ENCODE peak calls at places on chromosomes 11 and 22, in six cellular contexts. One of them, this sample, is unnamed. For H3K36me3, the result is how much of the 10 kb centered on the place peaks cover.

GRCh38 chr11:44861829-44862545 is 88.7 kb downstream of the TP53I11 start:
- DNase-seq in lower lobe of right lung: peak
- DNase-seq in SK-N-SH: no peak
- DNase-seq in IMR-90: peak
- DNase-seq in prostate gland: no peak
- DNase-seq in naive thymus-derived CD4-positive, alpha-beta T cell: peak
- DNase-seq in this sample: no peak

GRCh38 chr11:120390585-120390922 is 54.3 kb downstream of the ARHGEF12 start:
- DNase-seq in naive thymus-derived CD4-positive, alpha-beta T cell: no peak
- DNase-seq in lower lobe of right lung: no peak
- DNase-seq in SK-N-SH: no peak
- DNase-seq in prostate gland: no peak
- DNase-seq in IMR-90: no peak
- DNase-seq in this sample: no peak

GRCh38 chr11:3121931-3122774 is 43.0 kb downstream of the OSBPL5 start:
- DNase-seq in SK-N-SH: peak
- DNase-seq in lower lobe of right lung: peak
- DNase-seq in prostate gland: no peak
- DNase-seq in naive thymus-derived CD4-positive, alpha-beta T cell: no peak
- DNase-seq in IMR-90: no peak
- DNase-seq in this sample: peak

GRCh38 chr11:24820541-24820940 is 323.7 kb downstream of the LUZP2 start:
- DNase-seq in SK-N-SH: no peak
- DNase-seq in lower lobe of right lung: no peak
- DNase-seq in naive thymus-derived CD4-positive, alpha-beta T cell: no peak
- DNase-seq in prostate gland: no peak
- DNase-seq in IMR-90: peak
- DNase-seq in this sample: no peak

GRCh38 chr11:82174610-82175009 is 559.1 kb downstream of the FAM181B start:
- DNase-seq in IMR-90: no peak
- DNase-seq in naive thymus-derived CD4-positive, alpha-beta T cell: no peak
- DNase-seq in lower lobe of right lung: no peak
- DNase-seq in SK-N-SH: no peak
- DNase-seq in prostate gland: no peak
- DNase-seq in this sample: no peak

GRCh38 chr11:130217133-130217631 is 57.6 kb downstream of the ST14 start:
- DNase-seq in lower lobe of right lung: peak
- DNase-seq in IMR-90: no peak
- DNase-seq in SK-N-SH: no peak
- DNase-seq in prostate gland: no peak
- DNase-seq in naive thymus-derived CD4-positive, alpha-beta T cell: no peak
- DNase-seq in this sample: no peak

GRCh38 chr11:112289588-112290461 is 29.2 kb upstream of the PLET1 start:
- DNase-seq in prostate gland: peak
- DNase-seq in lower lobe of right lung: peak
- DNase-seq in naive thymus-derived CD4-positive, alpha-beta T cell: peak
- DNase-seq in SK-N-SH: peak
- DNase-seq in IMR-90: peak
- DNase-seq in this sample: peak

GRCh38 chr22:45226681-45227186 is 14.0 kb downstream of the KIAA0930 start:
- DNase-seq in IMR-90: no peak
- DNase-seq in prostate gland: no peak
- DNase-seq in naive thymus-derived CD4-positive, alpha-beta T cell: no peak
- DNase-seq in lower lobe of right lung: peak
- DNase-seq in SK-N-SH: no peak
- DNase-seq in this sample: no peak

GRCh38 chr22:27662359-27663030 is 139.1 kb downstream of the MN1 start:
- DNase-seq in prostate gland: no peak
- DNase-seq in SK-N-SH: peak
- DNase-seq in naive thymus-derived CD4-positive, alpha-beta T cell: no peak
- DNase-seq in lower lobe of right lung: no peak
- DNase-seq in IMR-90: no peak
- DNase-seq in this sample: no peak

GRCh38 chr11:11708256-11708655 is 86.5 kb upstream of the GALNT18 start:
- DNase-seq in prostate gland: no peak
- DNase-seq in SK-N-SH: no peak
- DNase-seq in naive thymus-derived CD4-positive, alpha-beta T cell: no peak
- DNase-seq in IMR-90: no peak
- DNase-seq in lower lobe of right lung: no peak
- DNase-seq in this sample: no peak

GRCh38 chr11:33027846-33028536 is 11.4 kb upstream of the TCP11L1 start:
- DNase-seq in naive thymus-derived CD4-positive, alpha-beta T cell: no peak
- DNase-seq in lower lobe of right lung: no peak
- DNase-seq in SK-N-SH: no peak
- DNase-seq in prostate gland: no peak
- DNase-seq in IMR-90: peak
- DNase-seq in this sample: no peak

GRCh38 chr11:66292543-66293332 is 1.0 kb downstream of the TMEM151A start:
- DNase-seq in prostate gland: no peak
- DNase-seq in lower lobe of right lung: no peak
- DNase-seq in IMR-90: no peak
- DNase-seq in SK-N-SH: no peak
- DNase-seq in naive thymus-derived CD4-positive, alpha-beta T cell: no peak
- DNase-seq in this sample: no peak

GRCh38 chr11:72580648-72580950 is 93.6 kb downstream of the PDE2A start:
- DNase-seq in prostate gland: no peak
- DNase-seq in SK-N-SH: no peak
- DNase-seq in naive thymus-derived CD4-positive, alpha-beta T cell: no peak
- DNase-seq in lower lobe of right lung: no peak
- DNase-seq in IMR-90: no peak
- DNase-seq in this sample: no peak

GRCh38 chr11:85602551-85603218 is 24.5 kb downstream of the DLG2 start:
- DNase-seq in prostate gland: no peak
- DNase-seq in IMR-90: peak
- DNase-seq in lower lobe of right lung: no peak
- DNase-seq in naive thymus-derived CD4-positive, alpha-beta T cell: no peak
- DNase-seq in SK-N-SH: no peak
- DNase-seq in this sample: no peak

GRCh38 chr11:105035262-105035620 is 297 bp upstream of the CASP1 start:
- DNase-seq in lower lobe of right lung: no peak
- DNase-seq in naive thymus-derived CD4-positive, alpha-beta T cell: no peak
- DNase-seq in IMR-90: no peak
- DNase-seq in prostate gland: no peak
- DNase-seq in SK-N-SH: no peak
- DNase-seq in this sample: no peak

GRCh38 chr11:69563306-69563705 is 77.7 kb upstream of the CCND1 start:
- DNase-seq in prostate gland: no peak
- DNase-seq in naive thymus-derived CD4-positive, alpha-beta T cell: no peak
- DNase-seq in IMR-90: no peak
- DNase-seq in SK-N-SH: no peak
- DNase-seq in lower lobe of right lung: no peak
- DNase-seq in this sample: no peak

GRCh38 chr22:31917227-31917921 is 27.0 kb upstream of the YWHAH start:
- DNase-seq in lower lobe of right lung: peak
- DNase-seq in naive thymus-derived CD4-positive, alpha-beta T cell: no peak
- DNase-seq in IMR-90: no peak
- DNase-seq in prostate gland: no peak
- DNase-seq in SK-N-SH: no peak
- DNase-seq in this sample: peak

GRCh38 chr11:68043349-68044144 is 4.7 kb downstream of the TCIRG1 start:
- DNase-seq in lower lobe of right lung: no peak
- DNase-seq in naive thymus-derived CD4-positive, alpha-beta T cell: no peak
- DNase-seq in IMR-90: peak
- DNase-seq in SK-N-SH: peak
- DNase-seq in prostate gland: no peak
- DNase-seq in this sample: no peak

GRCh38 chr11:94879006-94879405 is 94.3 kb downstream of the CWC15 start:
- DNase-seq in SK-N-SH: peak
- DNase-seq in prostate gland: no peak
- DNase-seq in IMR-90: no peak
- DNase-seq in naive thymus-derived CD4-positive, alpha-beta T cell: no peak
- DNase-seq in lower lobe of right lung: no peak
- DNase-seq in this sample: no peak

GRCh38 chr11:111776398-111777093 is 10.4 kb upstream of the PPP2R1B start:
- DNase-seq in prostate gland: no peak
- DNase-seq in naive thymus-derived CD4-positive, alpha-beta T cell: no peak
- DNase-seq in IMR-90: no peak
- DNase-seq in SK-N-SH: no peak
- DNase-seq in lower lobe of right lung: no peak
- DNase-seq in this sample: no peak

GRCh38 chr11:2789331-2789730 is 89.5 kb upstream of the KCNQ1OT1 start:
- DNase-seq in IMR-90: no peak
- DNase-seq in prostate gland: peak
- DNase-seq in lower lobe of right lung: peak
- DNase-seq in SK-N-SH: no peak
- DNase-seq in naive thymus-derived CD4-positive, alpha-beta T cell: no peak
- DNase-seq in this sample: peak

GRCh38 chr11:27362032-27362431 is 983 bp downstream of the CCDC34 start:
- DNase-seq in prostate gland: no peak
- DNase-seq in SK-N-SH: no peak
- DNase-seq in lower lobe of right lung: no peak
- DNase-seq in IMR-90: no peak
- DNase-seq in naive thymus-derived CD4-positive, alpha-beta T cell: no peak
- DNase-seq in this sample: no peak

GRCh38 chr11:64118871-64119495 is 46.9 kb downstream of the MACROD1 start:
- DNase-seq in SK-N-SH: no peak
- DNase-seq in prostate gland: no peak
- DNase-seq in lower lobe of right lung: no peak
- DNase-seq in IMR-90: no peak
- DNase-seq in naive thymus-derived CD4-positive, alpha-beta T cell: no peak
- DNase-seq in this sample: no peak

GRCh38 chr11:46618789-46619188 is 1.4 kb downstream of the ATG13 start:
- DNase-seq in naive thymus-derived CD4-positive, alpha-beta T cell: no peak
- DNase-seq in SK-N-SH: no peak
- DNase-seq in IMR-90: no peak
- DNase-seq in lower lobe of right lung: no peak
- DNase-seq in prostate gland: no peak
- DNase-seq in this sample: no peak

GRCh38 chr11:70865356-70865755 is 387.0 kb downstream of the SHANK2 start:
- DNase-seq in SK-N-SH: no peak
- DNase-seq in prostate gland: no peak
- DNase-seq in lower lobe of right lung: no peak
- DNase-seq in naive thymus-derived CD4-positive, alpha-beta T cell: no peak
- DNase-seq in IMR-90: no peak
- DNase-seq in this sample: no peak

GRCh38 chr22:23012081-23012622 is 58.2 kb upstream of the GNAZ start:
- DNase-seq in prostate gland: no peak
- DNase-seq in naive thymus-derived CD4-positive, alpha-beta T cell: peak
- DNase-seq in lower lobe of right lung: no peak
- DNase-seq in SK-N-SH: no peak
- DNase-seq in IMR-90: no peak
- DNase-seq in this sample: no peak

GRCh38 chr11:122202951-122203456 is 87.0 kb upstream of the BLID start:
- DNase-seq in naive thymus-derived CD4-positive, alpha-beta T cell: peak
- DNase-seq in SK-N-SH: peak
- DNase-seq in IMR-90: peak
- DNase-seq in prostate gland: peak
- DNase-seq in lower lobe of right lung: peak
- DNase-seq in this sample: peak
- H3K27ac ChIP-seq in naive thymus-derived CD4-positive, alpha-beta T cell: no peak
- H3K27ac ChIP-seq in SK-N-SH: peak
- H3K27ac ChIP-seq in IMR-90: peak
- H3K27ac ChIP-seq in prostate gland: peak
- H3K27ac ChIP-seq in lower lobe of right lung: peak
- H3K27ac ChIP-seq in this sample: no peak

DNA sequence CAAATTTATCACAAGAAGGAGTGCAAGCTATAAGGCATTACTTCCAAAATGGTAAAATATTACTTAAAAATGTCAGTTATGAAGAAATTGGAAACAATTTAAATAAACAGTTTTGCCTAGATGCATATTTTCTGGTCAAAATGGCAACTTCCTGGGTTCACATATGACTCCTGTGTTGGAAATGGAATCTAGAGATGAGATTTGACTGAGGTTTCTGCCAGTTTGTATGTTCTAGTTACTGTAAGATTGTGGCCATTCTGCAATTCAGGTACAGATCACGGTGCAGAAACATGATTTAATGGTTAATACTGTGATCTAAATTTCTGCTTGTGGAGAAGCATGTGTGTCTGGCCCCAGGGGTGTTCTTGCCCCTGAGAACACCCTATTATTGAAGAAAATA is 3.4 kb upstream of the OR4C6 start:
- DNase-seq in SK-N-SH: no peak
- DNase-seq in prostate gland: no peak
- DNase-seq in naive thymus-derived CD4-positive, alpha-beta T cell: no peak
- DNase-seq in lower lobe of right lung: no peak
- DNase-seq in IMR-90: no peak
- DNase-seq in this sample: no peak
- H3K36me3 ChIP-seq in SK-N-SH: under half
- H3K36me3 ChIP-seq in prostate gland: under half
- H3K36me3 ChIP-seq in naive thymus-derived CD4-positive, alpha-beta T cell: under half
- H3K36me3 ChIP-seq in lower lobe of right lung: under half
- H3K36me3 ChIP-seq in IMR-90: under half
- H3K36me3 ChIP-seq in this sample: under half

DNA sequence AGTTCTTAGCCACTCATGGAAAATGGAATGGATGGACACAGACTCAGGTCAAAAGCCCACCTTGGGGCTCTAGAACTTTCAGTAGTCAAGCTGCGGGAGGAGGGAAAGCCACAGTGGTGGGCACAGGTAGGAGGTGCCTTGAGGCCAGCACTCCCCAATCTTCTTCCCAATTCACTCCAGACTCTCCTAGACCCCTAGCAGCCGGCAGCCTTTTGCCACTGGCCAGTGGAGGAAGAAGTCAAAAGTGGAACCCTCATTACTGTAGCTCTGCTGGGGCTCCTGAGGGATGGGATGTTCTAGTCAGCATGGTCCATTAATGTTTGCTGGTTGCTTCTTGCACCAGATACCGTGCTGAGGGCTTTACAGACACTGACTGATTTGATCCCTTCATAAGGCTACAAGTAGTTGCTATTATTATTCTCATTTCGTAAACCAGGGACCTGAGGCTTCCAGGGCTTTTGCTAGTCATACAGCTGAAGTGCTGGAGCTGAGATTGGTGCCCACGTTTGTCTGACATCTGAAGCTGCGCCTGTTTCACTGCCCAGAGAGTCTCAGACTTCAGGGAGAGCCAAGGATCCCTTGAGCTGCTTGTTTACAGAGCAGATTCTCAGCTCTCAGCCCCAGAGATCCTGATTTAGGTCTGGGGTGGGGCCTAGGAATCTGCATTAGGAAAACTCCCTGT is 1.1 kb downstream of the UCP3 start:
- DNase-seq in IMR-90: no peak
- DNase-seq in lower lobe of right lung: no peak
- DNase-seq in naive thymus-derived CD4-positive, alpha-beta T cell: no peak
- DNase-seq in SK-N-SH: no peak
- DNase-seq in prostate gland: no peak
- DNase-seq in this sample: no peak
- H3K27ac ChIP-seq in IMR-90: no peak
- H3K27ac ChIP-seq in lower lobe of right lung: no peak
- H3K27ac ChIP-seq in naive thymus-derived CD4-positive, alpha-beta T cell: peak
- H3K27ac ChIP-seq in SK-N-SH: no peak
- H3K27ac ChIP-seq in prostate gland: no peak
- H3K27ac ChIP-seq in this sample: no peak

GRCh38 chr22:37176464-37177061 is 11.5 kb downstream of the C1QTNF6 start:
- DNase-seq in lower lobe of right lung: peak
- DNase-seq in SK-N-SH: peak
- DNase-seq in prostate gland: peak
- DNase-seq in IMR-90: peak
- DNase-seq in naive thymus-derived CD4-positive, alpha-beta T cell: no peak
- DNase-seq in this sample: peak

GRCh38 chr22:37178350-37179125 is 9.5 kb downstream of the C1QTNF6 start:
- DNase-seq in IMR-90: no peak
- DNase-seq in prostate gland: no peak
- DNase-seq in SK-N-SH: no peak
- DNase-seq in lower lobe of right lung: peak
- DNase-seq in naive thymus-derived CD4-positive, alpha-beta T cell: no peak
- DNase-seq in this sample: peak

GRCh38 chr22:37175414-37176144 is 12.5 kb downstream of the C1QTNF6 start:
- DNase-seq in prostate gland: no peak
- DNase-seq in IMR-90: no peak
- DNase-seq in naive thymus-derived CD4-positive, alpha-beta T cell: no peak
- DNase-seq in SK-N-SH: peak
- DNase-seq in lower lobe of right lung: peak
- DNase-seq in this sample: peak

GRCh38 chr22:37177755-37178154 is 10.3 kb downstream of the C1QTNF6 start:
- DNase-seq in SK-N-SH: no peak
- DNase-seq in IMR-90: no peak
- DNase-seq in lower lobe of right lung: no peak
- DNase-seq in prostate gland: no peak
- DNase-seq in naive thymus-derived CD4-positive, alpha-beta T cell: no peak
- DNase-seq in this sample: no peak

GRCh38 chr22:37177221-37177620 is 10.8 kb downstream of the C1QTNF6 start:
- DNase-seq in prostate gland: no peak
- DNase-seq in lower lobe of right lung: no peak
- DNase-seq in naive thymus-derived CD4-positive, alpha-beta T cell: no peak
- DNase-seq in IMR-90: no peak
- DNase-seq in SK-N-SH: no peak
- DNase-seq in this sample: peak
- H3K36me3 ChIP-seq in prostate gland: under half
- H3K36me3 ChIP-seq in lower lobe of right lung: under half
- H3K36me3 ChIP-seq in naive thymus-derived CD4-positive, alpha-beta T cell: under half
- H3K36me3 ChIP-seq in IMR-90: under half
- H3K36me3 ChIP-seq in SK-N-SH: under half
- H3K36me3 ChIP-seq in this sample: under half